ENCODE peak calls at places on chromosome 22, in four cellular contexts. Y, N, L and O are unnamed samples.

GRCh38 chr22:25369133-25369532 is 149.7 kb downstream of the CRYBB2 start:
- DNase-seq in L (no peak), N (no peak), Y (no peak), O (no peak)

GRCh38 chr22:22386602-22387385 is 121.7 kb downstream of the ZNF280B start:
- DNase-seq in L (no peak), N (no peak), Y (no peak), O (no peak)

GRCh38 chr22:33564683-33565082 is 355.6 kb downstream of the LARGE1 start:
- DNase-seq in N (no peak), L (no peak), Y (no peak), O (no peak)

GRCh38 chr22:42788466-42788865 is 67.8 kb upstream of the A4GALT start:
- DNase-seq in Y (no peak), L (no peak), N (no peak), O (no peak)

GRCh38 chr22:28381427-28382167 is 298.0 kb downstream of the TTC28 start:
- DNase-seq in N (no peak), L (no peak), Y (no peak), O (no peak)

GRCh38 chr22:45336971-45337431 is 27.3 kb downstream of the FAM118A start:
- DNase-seq in Y (no peak), L (no peak), N (peak; percentile 32), O (no peak)

GRCh38 chr22:45468872-45469572 is 33.7 kb upstream of the FBLN1 start:
- DNase-seq in Y (no peak), L (no peak), N (no peak), O (no peak)

GRCh38 chr22:34001701-34002466 is 81.6 kb upstream of the LARGE1 start:
- DNase-seq in N (no peak), L (no peak), Y (no peak), O (no peak)

GRCh38 chr22:24875862-24876506 is 70.0 kb downstream of the SGSM1 start:
- DNase-seq in L (peak; percentile 78), N (peak; percentile 63), Y (peak; percentile 78), O (peak; percentile 38)

GRCh38 chr22:33035276-33035863 is 22.8 kb downstream of the SYN3 start:
- DNase-seq in Y (no peak), L (no peak), N (no peak), O (no peak)

GRCh38 chr22:27252282-27253049 is 549.1 kb downstream of the MN1 start:
- DNase-seq in N (peak; percentile 56), L (no peak), Y (no peak), O (no peak)

GRCh38 chr22:33844273-33844672 is 76.0 kb downstream of the LARGE1 start:
- DNase-seq in Y (no peak), L (no peak), N (no peak), O (no peak)

GRCh38 chr22:43862882-43863202 is 529 bp upstream of the SULT4A1 start:
- DNase-seq in L (no peak), Y (no peak), N (no peak), O (no peak)

GRCh38 chr22:18110944-18111758 is 542 bp downstream of the TUBA8 start:
- DNase-seq in N (no peak), L (no peak), Y (peak; percentile 29), O (peak; percentile 68)

GRCh38 chr22:26283330-26283729 is 114.1 kb downstream of the SEZ6L start:
- DNase-seq in L (no peak), Y (no peak), N (no peak), O (no peak)

GRCh38 chr22:27769012-27769411 is 32.5 kb downstream of the MN1 start:
- DNase-seq in N (no peak), L (no peak), Y (no peak), O (no peak)

GRCh38 chr22:43000441-43001175 is 14.3 kb downstream of the PACSIN2 start:
- DNase-seq in Y (no peak), L (no peak), N (no peak), O (no peak)

GRCh38 chr22:40967120-40967760 is 16.1 kb downstream of the RBX1 start:
- DNase-seq in N (no peak), Y (no peak), L (no peak), O (no peak)

GRCh38 chr22:40960137-40960536 is 9.0 kb downstream of the RBX1 start:
- DNase-seq in N (no peak), L (no peak), Y (no peak), O (no peak)

GRCh38 chr22:40966683-40967082 is 15.5 kb downstream of the RBX1 start:
- DNase-seq in L (no peak), N (no peak), Y (no peak), O (no peak)

DNA sequence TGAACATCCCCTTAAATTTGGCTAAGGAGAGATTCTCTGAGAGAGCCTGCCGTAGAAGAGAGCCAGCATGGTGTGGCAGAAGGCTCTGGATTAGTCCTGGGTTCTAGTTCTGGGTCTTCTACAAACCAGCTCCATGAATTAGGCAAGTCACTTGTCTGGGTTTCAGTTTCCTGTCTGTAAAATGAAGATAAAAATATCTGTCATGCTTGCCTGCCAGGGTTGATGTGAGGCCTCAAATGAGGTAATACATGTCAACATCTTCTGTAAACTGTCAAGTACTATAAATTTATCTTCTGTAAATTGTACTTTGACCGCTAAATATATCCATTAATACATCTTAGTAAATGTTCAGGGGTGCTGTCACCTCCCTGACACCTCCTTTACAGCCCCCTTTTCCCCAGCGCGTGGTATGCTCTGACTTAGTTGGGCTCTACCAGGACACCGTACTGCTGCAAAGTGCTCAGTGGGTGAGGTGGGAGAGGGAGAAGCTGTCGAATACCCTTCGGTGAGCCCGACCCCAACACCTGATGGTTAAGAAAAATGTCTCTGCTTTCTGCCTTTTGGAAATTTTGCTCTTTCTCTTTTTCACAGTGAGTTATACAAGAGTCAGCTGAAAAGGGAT is 14.9 kb downstream of the RBX1 start:
- DNase-seq in Y (no peak), L (no peak), N (no peak), O (no peak)
- TF ChIP-seq EZH2 in Y (no peak), L (no peak), N (no peak), O (no peak)

DNA sequence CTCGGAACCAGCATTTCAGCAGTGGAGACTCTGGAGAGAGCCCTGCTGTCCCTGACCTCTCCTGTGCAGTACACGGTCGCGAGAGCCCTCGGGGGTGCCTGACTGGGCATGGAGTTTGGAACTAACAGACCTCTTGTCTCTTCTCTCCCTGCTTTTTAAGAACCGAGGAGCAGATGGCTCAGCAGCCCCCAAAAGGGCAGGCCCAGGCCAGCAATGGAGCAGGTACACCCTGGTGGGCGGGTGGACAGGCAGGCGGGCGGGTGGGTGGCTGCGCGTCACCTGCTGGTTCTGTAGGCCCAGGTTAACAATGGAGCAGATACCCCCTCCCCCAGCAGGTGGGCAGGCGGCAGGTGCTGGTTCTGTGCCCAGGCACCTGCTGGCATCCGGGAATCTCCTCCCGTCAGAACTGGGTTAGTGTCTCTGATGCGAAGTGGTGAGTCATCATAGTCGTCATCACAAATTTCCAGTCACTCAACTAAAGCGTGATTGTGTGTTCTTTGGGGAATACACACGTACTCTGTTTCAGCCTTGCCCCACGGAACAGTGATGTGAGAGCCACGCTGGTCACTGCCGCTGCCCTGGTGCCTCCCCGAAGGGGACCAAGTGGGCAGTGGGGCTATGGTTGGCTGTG is 41.1 kb downstream of the GRAMD4 start:
- DNase-seq in N (no peak), Y (no peak), L (no peak), O (no peak)
- TF ChIP-seq EZH2 in N (no peak), Y (no peak), L (no peak), O (no peak)

DNA sequence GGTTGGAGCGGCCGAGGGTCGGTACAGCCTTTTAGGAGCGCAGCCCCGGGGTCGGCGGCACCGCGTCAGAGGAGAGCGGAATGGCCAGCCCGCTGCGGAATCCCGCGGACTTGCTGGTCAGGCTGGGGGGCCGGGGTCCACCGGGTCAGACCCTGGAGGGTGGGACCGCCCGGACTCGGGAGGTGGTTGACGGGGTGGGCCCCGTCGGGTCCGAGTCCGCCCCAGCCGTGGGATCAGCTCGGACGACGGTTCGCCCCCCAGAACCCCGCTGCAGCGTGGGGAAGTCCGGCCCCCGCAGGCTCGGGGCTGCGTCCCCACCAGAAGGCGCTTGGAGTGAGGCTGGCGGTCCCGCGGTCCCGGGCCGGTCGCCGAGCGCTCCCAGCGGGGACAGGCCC is 301 bp upstream of the ADM2 start:
- DNase-seq in N (no peak), L (no peak), Y (peak; percentile 51), O (no peak)
- TF ChIP-seq EZH2 in N (peak; percentile 79), L (no peak), Y (peak; percentile 89), O (no peak)

DNA sequence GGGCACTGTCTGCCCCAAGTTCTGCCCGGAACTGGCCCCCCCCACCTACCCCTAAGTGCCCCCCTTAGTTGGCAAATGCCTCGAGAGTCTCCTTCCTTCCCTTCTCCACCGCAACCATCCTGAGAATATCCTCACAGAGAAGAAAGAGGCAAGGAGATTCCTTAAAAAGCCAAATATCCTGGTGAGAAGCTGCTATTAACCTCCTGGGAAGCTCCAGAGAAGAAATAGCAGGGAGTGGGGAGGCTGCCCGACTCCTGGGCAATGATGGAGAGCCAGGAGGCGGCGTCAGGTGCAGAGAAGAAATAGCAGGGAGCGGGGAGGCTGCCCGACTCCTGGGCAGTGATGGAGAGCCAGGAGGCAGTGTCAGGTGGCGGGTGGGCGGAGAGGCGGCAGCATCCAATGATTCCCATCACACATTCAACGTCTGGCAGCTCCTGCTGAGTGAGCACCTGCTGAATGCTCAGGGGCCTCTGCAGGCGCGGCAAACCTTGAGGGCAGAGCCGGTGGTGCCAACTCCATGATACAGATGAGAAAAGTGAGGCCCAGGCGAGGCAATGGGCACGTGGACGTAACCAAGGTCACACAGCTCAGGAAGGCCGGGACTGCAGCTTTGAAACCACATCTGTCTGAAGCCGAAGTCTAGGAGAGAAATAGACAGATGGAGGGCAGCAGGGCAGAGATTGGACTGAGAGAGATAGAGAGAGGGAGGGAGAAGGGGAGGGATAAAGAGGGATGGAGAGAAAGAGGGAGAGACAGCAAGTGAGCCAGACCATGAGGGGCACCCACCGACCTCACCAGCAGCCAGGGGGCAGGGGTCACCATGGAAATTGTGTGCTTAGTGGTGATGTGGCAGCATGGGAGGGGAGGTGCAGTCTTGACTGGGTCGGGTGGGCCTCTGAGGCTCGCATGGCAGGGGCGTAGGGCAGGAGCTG is 58.3 kb downstream of the CYTH4 start:
- DNase-seq in Y (peak; percentile 58), N (no peak), L (no peak), O (no peak)
- TF ChIP-seq EZH2 in Y (no peak), N (no peak), L (no peak), O (no peak)

GRCh38 chr22:50282361-50283144 is 12.4 kb upstream of the MAPK11 start:
- DNase-seq in Y (no peak), N (peak; percentile 89), L (no peak), O (no peak)
- TF ChIP-seq EZH2 in Y (no peak), N (no peak), L (no peak), O (no peak)

GRCh38 chr22:23564276-23564675 is 15.8 kb downstream of the IGLL1 start:
- DNase-seq in N (no peak), Y (no peak), L (no peak), O (no peak)

GRCh38 chr22:23566716-23567475 is 13.2 kb downstream of the IGLL1 start:
- DNase-seq in N (no peak), Y (no peak), L (no peak), O (no peak)

GRCh38 chr22:23563111-23563510 is 17.0 kb downstream of the IGLL1 start:
- DNase-seq in N (no peak), L (no peak), Y (no peak), O (no peak)

GRCh38 chr22:23565942-23566715 is 14.0 kb downstream of the IGLL1 start:
- DNase-seq in Y (peak; percentile 67), N (peak; percentile 69), L (peak; percentile 59), O (peak; percentile 62)

GRCh38 chr22:23565288-23565941 is 14.7 kb downstream of the IGLL1 start:
- DNase-seq in Y (peak; percentile 57), L (peak; percentile 73), N (peak; percentile 26), O (no peak)
- TF ChIP-seq EZH2 in Y (no peak), L (no peak), N (no peak), O (no peak)